ENCODE peak calls at places on chromosome 15, in nine cellular contexts. L is upper lobe of left lung; X is fibroblast of the aortic adventitia; B is cardiac fibroblast; W is CD8-positive, alpha-beta memory T cell; U is stomach; Z is colonic mucosa; E is fibroblast of villous mesenchyme; D is AG09309. M is an unnamed sample.

GRCh38 chr15:59138243-59138642 is 33.3 kb downstream of the CCNB2 start:
- DNase-seq in Z (peak), D (no peak), U (peak), L (peak), E (peak), X (peak), B (peak), W (peak), M (peak)

GRCh38 chr15:46280753-46281521 is 646.1 kb downstream of the SQOR start:
- DNase-seq in E (no peak), L (no peak), D (no peak), X (no peak), U (peak), W (no peak), Z (no peak), B (no peak), M (no peak)

GRCh38 chr15:81271761-81272644 is 51.9 kb downstream of the STARD5 start:
- DNase-seq in L (no peak), D (no peak), X (no peak), E (no peak), Z (no peak), B (no peak), U (no peak), W (no peak), M (no peak)

GRCh38 chr15:38912067-38912466 is 347.5 kb upstream of the RASGRP1 start:
- DNase-seq in D (no peak), B (peak), Z (no peak), E (peak), U (no peak), W (no peak), X (no peak), L (no peak), M (no peak)

GRCh38 chr15:84814826-84815375 is 2.3 kb upstream of the ALPK3 start:
- DNase-seq in U (no peak), W (no peak), X (no peak), Z (no peak), B (no peak), E (no peak), D (no peak), L (no peak), M (peak)

GRCh38 chr15:71334434-71334833 is 219.2 kb downstream of the THSD4 start:
- DNase-seq in W (no peak), L (no peak), B (no peak), D (no peak), U (no peak), E (no peak), Z (no peak), X (no peak), M (no peak)

GRCh38 chr15:100786901-100787566 is 92.6 kb upstream of the ALDH1A3 start:
- DNase-seq in L (no peak), X (no peak), E (no peak), B (no peak), Z (peak), W (peak), U (no peak), D (no peak), M (no peak)

GRCh38 chr15:39016706-39017105 is 452.1 kb upstream of the RASGRP1 start:
- DNase-seq in B (peak), E (peak), U (no peak), D (no peak), X (no peak), W (no peak), L (no peak), Z (no peak), M (no peak)

GRCh38 chr15:59485036-59485435 is 47.0 kb downstream of the FAM81A start:
- DNase-seq in U (no peak), Z (no peak), X (no peak), W (no peak), L (no peak), B (no peak), D (no peak), E (no peak), M (no peak)

GRCh38 chr15:100341662-100342560 is at the start of gene ADAMTS17:
- DNase-seq in L (peak), B (peak), X (peak), Z (peak), E (peak), U (peak), D (peak), W (peak), M (peak)

GRCh38 chr15:41501191-41501917 is 7.7 kb downstream of the ITPKA start:
- DNase-seq in X (no peak), U (no peak), E (peak), Z (no peak), L (peak), W (peak), D (no peak), B (no peak), M (no peak)
- H3K4me3 ChIP-seq in X (no peak), U (peak), E (peak), Z (no peak), L (peak), W (peak), D (no peak), B (peak), M (no peak)

GRCh38 chr15:55700876-55701275 is 42.1 kb downstream of the PRTG start:
- DNase-seq in E (no peak), L (no peak), Z (no peak), B (no peak), W (no peak), U (no peak), X (no peak), D (no peak), M (no peak)
- H3K4me3 ChIP-seq in E (no peak), L (no peak), Z (no peak), B (no peak), W (no peak), U (no peak), X (no peak), D (no peak), M (no peak)

GRCh38 chr15:88605507-88606436 is 15.4 kb upstream of the AEN start:
- DNase-seq in W (peak), X (peak), E (peak), Z (no peak), B (no peak), L (peak), U (peak), D (no peak), M (no peak)

GRCh38 chr15:88604972-88605506 is 16.1 kb upstream of the AEN start:
- DNase-seq in E (no peak), U (no peak), L (peak), D (no peak), X (no peak), B (no peak), Z (no peak), W (no peak), M (no peak)

GRCh38 chr15:88603885-88604284 is 17.3 kb upstream of the AEN start:
- DNase-seq in Z (no peak), L (no peak), X (no peak), W (no peak), B (no peak), E (no peak), U (no peak), D (no peak), M (no peak)

GRCh38 chr15:88606437-88606794 is 14.7 kb upstream of the AEN start:
- DNase-seq in U (no peak), L (no peak), W (no peak), D (no peak), B (no peak), E (no peak), Z (no peak), X (no peak), M (no peak)

GRCh38 chr15:88604381-88604951 is 16.7 kb upstream of the AEN start:
- DNase-seq in X (no peak), E (no peak), L (peak), U (no peak), D (no peak), B (no peak), Z (no peak), W (no peak), M (no peak)
- H3K4me3 ChIP-seq in X (no peak), E (no peak), L (no peak), U (peak), D (no peak), B (no peak), Z (no peak), W (no peak), M (no peak)

DNA sequence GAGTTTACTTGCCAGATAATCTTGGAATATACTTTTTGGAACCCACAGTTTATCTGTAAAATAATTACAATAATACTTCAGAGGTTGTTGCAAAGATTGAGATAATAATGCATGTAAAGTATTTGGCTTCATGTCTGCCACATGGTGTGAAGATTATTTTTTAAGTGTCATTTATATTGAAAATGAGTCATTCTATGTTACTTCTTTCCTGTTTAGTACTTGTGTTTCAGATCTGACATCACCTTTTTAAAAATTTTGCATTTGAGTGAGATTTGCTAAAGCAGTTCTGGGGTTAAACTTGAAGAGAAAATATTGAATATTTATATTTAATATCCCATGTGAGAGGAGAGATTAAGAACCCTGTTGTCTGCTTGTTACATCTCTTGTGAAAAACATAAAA is 31.2 kb downstream of the IQGAP1 start:
- DNase-seq in W (no peak), B (no peak), D (no peak), Z (no peak), E (peak), L (no peak), U (no peak), X (no peak), M (no peak)
- H3K4me3 ChIP-seq in W (no peak), B (no peak), D (no peak), Z (no peak), E (no peak), L (no peak), U (no peak), X (no peak), M (no peak)

GRCh38 chr15:74768099-74768770 is 13.6 kb upstream of the CSK start:
- DNase-seq in X (no peak), W (no peak), U (no peak), D (no peak), Z (no peak), B (no peak), L (no peak), E (no peak), M (no peak)

GRCh38 chr15:74769463-74770025 is 12.3 kb upstream of the CSK start:
- DNase-seq in W (no peak), Z (no peak), D (no peak), U (no peak), L (no peak), E (no peak), B (no peak), X (no peak), M (no peak)

GRCh38 chr15:74770211-74770892 is 11.5 kb upstream of the CSK start:
- DNase-seq in X (no peak), D (no peak), E (no peak), B (no peak), W (peak), Z (peak), U (no peak), L (no peak), M (no peak)

GRCh38 chr15:74767167-74768098 is 14.4 kb upstream of the CSK start:
- DNase-seq in E (no peak), U (no peak), X (no peak), Z (no peak), B (no peak), W (no peak), L (no peak), D (no peak), M (no peak)

DNA sequence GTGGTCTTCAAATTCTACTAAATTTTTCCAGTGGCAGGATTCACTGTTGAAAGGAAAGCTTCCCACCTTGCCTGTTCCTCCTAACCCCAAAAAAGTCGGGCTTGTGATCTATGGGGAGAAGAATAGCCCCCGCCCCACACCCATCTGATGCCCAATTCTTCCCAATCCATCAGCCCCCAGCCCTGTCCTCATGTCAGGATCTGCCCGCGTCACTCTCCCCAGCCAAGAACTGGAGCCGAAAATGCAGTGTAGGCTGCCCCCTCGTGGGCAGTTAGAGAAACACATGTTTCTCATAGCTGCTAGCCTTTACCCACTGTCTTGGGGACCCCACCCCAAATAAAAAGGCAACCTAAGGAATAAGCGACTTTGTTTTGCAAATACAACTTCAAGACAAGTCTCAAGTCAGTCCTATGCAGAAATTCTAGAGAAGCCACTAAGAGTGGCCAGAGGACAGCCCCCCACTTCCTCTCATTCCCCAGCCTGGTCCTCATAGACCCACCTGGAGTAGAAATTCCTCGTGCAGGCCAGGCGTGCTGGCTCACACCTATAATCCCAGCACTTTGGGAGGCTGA is 13.0 kb upstream of the CSK start:
- DNase-seq in U (peak), W (peak), X (peak), B (peak), Z (peak), L (no peak), D (no peak), E (peak), M (no peak)
- H3K4me3 ChIP-seq in U (no peak), W (no peak), X (peak), B (no peak), Z (no peak), L (no peak), D (no peak), E (peak), M (no peak)

GRCh38 chr15:31975446-31976229 is 54.7 kb upstream of the CHRNA7 start:
- DNase-seq in E (no peak), L (peak), B (no peak), U (no peak), W (no peak), Z (peak), X (no peak), D (no peak), M (no peak)
- H3K4me3 ChIP-seq in E (no peak), L (peak), B (no peak), U (peak), W (no peak), Z (peak), X (no peak), D (no peak), M (peak)

GRCh38 chr15:37104413-37105392 is 4.4 kb upstream of the MEIS2 start:
- DNase-seq in B (peak), E (no peak), W (no peak), D (no peak), L (no peak), U (no peak), X (peak), Z (no peak), M (no peak)

GRCh38 chr15:37102315-37103021 is 2.1 kb upstream of the MEIS2 start:
- DNase-seq in B (peak), Z (no peak), E (peak), L (peak), U (no peak), D (no peak), X (peak), W (no peak), M (no peak)

GRCh38 chr15:37101634-37102314 is 1.4 kb upstream of the MEIS2 start:
- DNase-seq in Z (peak), E (peak), B (peak), U (peak), X (peak), L (peak), D (no peak), W (no peak), M (no peak)

GRCh38 chr15:37105795-37106333 is 5.5 kb upstream of the MEIS2 start:
- DNase-seq in U (no peak), W (no peak), E (no peak), Z (no peak), B (peak), L (no peak), X (peak), D (no peak), M (no peak)

DNA sequence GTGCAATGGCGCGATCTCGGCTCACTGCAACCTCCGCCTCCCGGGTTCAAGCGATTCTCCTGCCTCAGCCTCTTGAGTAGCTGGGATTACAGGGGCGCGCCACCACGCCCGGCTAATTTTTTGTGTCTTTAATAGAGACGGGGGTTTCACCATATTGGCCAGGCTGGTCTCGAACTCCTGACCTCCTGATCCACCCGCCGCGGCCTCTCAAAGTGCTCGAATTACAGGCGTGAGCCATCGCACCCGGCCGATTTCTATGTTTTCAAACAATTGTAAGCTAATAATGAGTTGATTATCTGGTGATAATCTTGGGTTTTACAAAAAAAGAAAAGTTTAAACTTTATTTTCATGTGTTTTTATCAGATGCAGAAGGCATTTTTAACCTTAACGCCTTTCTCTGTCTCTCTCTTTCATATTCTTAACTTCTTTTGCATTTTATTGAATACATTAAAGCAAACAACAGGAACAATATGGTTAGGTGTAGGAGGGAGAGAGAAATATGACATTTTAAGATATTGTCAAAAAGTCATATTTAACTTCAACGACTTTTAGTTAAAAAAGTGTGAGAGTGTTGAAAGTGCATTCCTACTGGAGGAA is 3.2 kb upstream of the MEIS2 start:
- DNase-seq in B (no peak), X (no peak), D (no peak), Z (no peak), E (no peak), W (no peak), L (no peak), U (no peak), M (no peak)
- H3K4me3 ChIP-seq in B (peak), X (peak), D (no peak), Z (no peak), E (peak), W (no peak), L (no peak), U (no peak), M (no peak)

DNA sequence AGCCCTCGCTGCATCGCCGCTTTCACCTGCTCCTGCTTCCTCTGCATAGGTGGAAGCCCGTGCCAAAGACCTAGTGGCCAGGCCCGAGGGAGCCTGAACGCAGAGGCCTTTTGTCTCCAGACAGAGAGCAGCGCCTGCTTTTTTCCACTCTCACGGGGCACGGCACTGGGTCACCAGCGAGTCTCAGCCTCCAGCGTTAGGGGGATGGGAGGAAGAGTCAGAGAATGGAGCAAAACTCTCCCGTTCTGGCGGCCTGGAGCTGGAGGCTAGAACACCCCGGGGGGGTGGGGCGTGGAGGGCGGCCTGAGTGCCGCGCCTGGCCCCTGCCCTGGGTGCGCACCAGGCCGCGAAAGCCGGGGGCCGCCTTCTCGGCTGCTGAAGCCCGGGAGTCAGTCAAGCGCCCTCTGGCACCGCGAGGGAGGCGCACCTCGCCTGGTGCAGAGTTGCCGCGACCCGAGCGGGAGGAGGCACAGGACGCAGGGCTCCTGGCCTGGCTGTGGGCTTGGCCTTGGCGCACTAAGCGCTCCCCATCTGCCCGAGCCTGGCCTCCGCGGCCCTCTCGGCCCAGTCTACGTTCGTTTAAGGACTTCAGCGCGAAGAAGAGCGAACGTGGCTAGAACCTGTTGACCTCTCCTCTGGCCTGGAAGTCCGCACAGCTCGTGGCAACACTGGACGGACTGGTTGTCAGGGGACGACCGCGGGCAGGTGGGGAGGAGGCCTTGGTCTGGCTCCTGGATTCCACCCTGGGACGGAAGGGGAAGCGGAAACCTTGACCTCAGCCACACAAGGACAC is 21.5 kb downstream of the NR2F2 start:
- DNase-seq in E (peak), W (no peak), U (peak), X (no peak), Z (no peak), D (no peak), B (no peak), L (peak), M (no peak)
- H3K4me3 ChIP-seq in E (no peak), W (no peak), U (peak), X (no peak), Z (no peak), D (no peak), B (no peak), L (no peak), M (no peak)

DNA sequence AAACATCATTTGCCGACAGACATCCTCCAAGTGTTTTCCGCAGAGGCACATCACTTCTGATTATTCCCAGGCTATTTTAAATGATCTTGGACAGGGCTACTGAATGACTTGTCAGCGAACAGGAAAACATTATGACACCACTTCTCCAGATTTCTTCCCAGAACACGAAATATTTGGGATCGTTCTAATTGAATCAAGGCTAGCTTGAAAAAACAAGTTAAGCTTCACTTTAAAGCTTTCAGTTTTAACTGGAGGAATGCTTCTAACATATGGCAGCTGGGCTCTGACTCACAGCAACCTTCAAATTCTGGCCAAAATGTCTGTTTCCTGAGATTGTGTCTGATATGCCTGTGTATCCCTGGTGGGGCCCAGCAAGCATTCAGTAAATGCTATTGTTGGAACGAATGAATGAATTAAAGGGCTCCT is 127.0 kb upstream of the ICE2 start:
- DNase-seq in E (peak), D (peak), Z (no peak), U (no peak), L (no peak), W (no peak), B (peak), X (peak), M (no peak)
- H3K4me3 ChIP-seq in E (peak), D (peak), Z (no peak), U (no peak), L (no peak), W (no peak), B (peak), X (peak), M (no peak)

M was measured in RWPE2.